ENCODE peak calls at places on chromosomes 11 and 22, in four cellular contexts. Q, M, I and K are unnamed samples. For H3K4me1, the result is how much of the 10 kb centered on the place peaks cover.

GRCh38 chr11:10898763-10899541 is 41.1 kb upstream of the ZBED5 start:
- DNase-seq in Q (no peak), M (no peak), I (peak), K (no peak)

GRCh38 chr22:31540966-31541365 is 44.6 kb downstream of the SFI1 start:
- DNase-seq in Q (no peak), M (no peak), I (no peak), K (no peak)

GRCh38 chr11:121024989-121025388 is 1.1 kb downstream of the TBCEL start:
- DNase-seq in Q (no peak), M (peak), I (no peak), K (peak)

GRCh38 chr11:70026012-70026411 is 52.1 kb upstream of the ANO1 start:
- DNase-seq in Q (no peak), M (no peak), I (no peak), K (no peak)

GRCh38 chr11:125457814-125458343 is 38.2 kb downstream of the FEZ1 start:
- DNase-seq in Q (no peak), M (peak), I (peak), K (peak)

GRCh38 chr22:46582281-46582811 is 37.8 kb upstream of the GRAMD4 start:
- DNase-seq in Q (no peak), M (no peak), I (no peak), K (no peak)

GRCh38 chr11:121482231-121483129 is 29.7 kb upstream of the SORL1-AS1 start:
- DNase-seq in Q (peak), M (no peak), I (no peak), K (no peak)

GRCh38 chr22:31917227-31917921 is 27.0 kb upstream of the YWHAH start:
- DNase-seq in Q (peak), M (no peak), I (no peak), K (no peak)

GRCh38 chr11:114087028-114087427 is 27.5 kb downstream of the ZBTB16 start:
- DNase-seq in Q (no peak), M (no peak), I (no peak), K (no peak)

GRCh38 chr11:101974255-101974654 is 57.9 kb upstream of the ANGPTL5 start:
- DNase-seq in Q (no peak), M (peak), I (no peak), K (no peak)

GRCh38 chr11:22792497-22792896 is 37.1 kb downstream of the SVIP start:
- DNase-seq in Q (no peak), M (peak), I (peak), K (no peak)

GRCh38 chr11:90722552-90723190 is 499.8 kb upstream of the CHORDC1 start:
- DNase-seq in Q (no peak), M (peak), I (no peak), K (no peak)

GRCh38 chr11:10856689-10857603 is 907 bp downstream of the ZBED5 start:
- DNase-seq in Q (peak), M (peak), I (peak), K (peak)

GRCh38 chr11:87421422-87421821 is 383.7 kb downstream of the TMEM135 start:
- DNase-seq in Q (peak), M (peak), I (peak), K (peak)

GRCh38 chr11:132746305-132746704 is 786.0 kb downstream of the OPCML start:
- DNase-seq in Q (no peak), M (no peak), I (no peak), K (no peak)

GRCh38 chr11:84780689-84781293 is 846.4 kb downstream of the DLG2 start:
- DNase-seq in Q (no peak), M (peak), I (no peak), K (peak)

GRCh38 chr11:134367781-134368180 is 36.0 kb downstream of the GLB1L2 start:
- DNase-seq in Q (no peak), M (no peak), I (no peak), K (no peak)

GRCh38 chr22:40951795-40952602 is 821 bp downstream of the RBX1 start:
- DNase-seq in Q (peak), M (no peak), I (no peak), K (peak)

GRCh38 chr11:2913776-2914474 is 15.3 kb downstream of the PHLDA2 start:
- DNase-seq in Q (no peak), M (no peak), I (no peak), K (no peak)

GRCh38 chr22:27780161-27780575 is 21.4 kb downstream of the MN1 start:
- DNase-seq in Q (no peak), M (no peak), I (no peak), K (peak)

GRCh38 chr11:57476883-57477506 is 16.7 kb downstream of the RTN4RL2 start:
- DNase-seq in Q (no peak), M (no peak), I (no peak), K (peak)

GRCh38 chr11:43681543-43681942 is 1.0 kb downstream of the HSD17B12 start:
- DNase-seq in Q (no peak), M (peak), I (no peak), K (peak)

GRCh38 chr22:25775501-25775900 is 33.5 kb downstream of the MYO18B start:
- DNase-seq in Q (no peak), M (no peak), I (no peak), K (peak)
- TF ChIP-seq JUNB in Q (no peak), M (no peak), I (no peak), K (no peak)

GRCh38 chr22:36068776-36069344 is 40.2 kb upstream of the RBFOX2 start:
- DNase-seq in Q (no peak), M (no peak), I (no peak), K (no peak)
- TF ChIP-seq POLR2AphosphoS5 in Q (no peak), M (no peak), I (no peak), K (no peak)

DNA sequence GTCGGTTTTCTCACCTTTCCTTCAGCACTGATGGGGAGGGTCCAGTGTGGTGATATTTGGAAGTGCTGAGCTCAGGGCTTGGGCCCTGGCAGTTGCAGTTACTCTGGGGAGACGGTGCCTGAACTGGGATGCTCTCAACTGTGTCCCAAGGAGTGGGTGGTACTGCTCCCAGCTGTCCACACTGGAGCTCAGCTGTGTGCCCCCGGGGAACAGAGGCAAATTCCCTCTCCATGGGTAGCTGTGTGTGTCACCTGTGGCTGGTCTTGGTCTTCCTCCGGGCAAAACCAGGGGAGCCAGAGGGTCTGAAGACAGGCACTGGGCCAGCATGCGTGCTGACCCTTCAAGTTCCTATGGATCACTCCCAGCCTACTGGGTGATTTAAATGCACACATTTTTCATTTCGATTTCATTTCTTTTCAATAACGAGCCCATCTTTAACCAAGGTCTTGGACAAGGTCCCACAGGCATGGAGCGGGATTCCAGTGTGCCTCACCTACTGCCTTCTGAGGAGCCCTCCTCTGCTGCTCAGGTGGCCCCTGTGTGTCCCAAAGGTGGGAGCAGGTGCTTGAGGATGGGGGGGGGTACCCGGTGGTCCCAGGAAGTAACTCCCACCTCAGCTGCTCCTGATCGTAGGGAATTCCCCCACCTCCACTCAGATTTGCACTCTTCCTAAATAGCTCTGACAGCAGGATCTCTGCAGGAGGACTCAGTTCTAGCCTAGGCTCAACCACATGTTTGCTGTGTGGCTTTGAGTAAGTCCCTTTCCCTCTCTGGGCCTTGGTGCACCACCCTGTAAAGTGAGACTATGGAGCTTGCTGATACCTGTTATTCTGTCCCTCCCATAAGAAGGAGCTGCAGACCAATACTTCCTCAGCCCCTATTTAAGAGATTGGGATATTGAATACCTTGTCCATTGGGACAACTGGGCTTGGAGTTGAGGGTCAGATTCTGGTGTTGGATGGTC is 16.8 kb downstream of the PRDM11 start:
- DNase-seq in Q (no peak), M (no peak), I (no peak), K (no peak)
- H3K4me1 ChIP-seq in Q (under half), M (under half), I (under half), K (under half)

DNA sequence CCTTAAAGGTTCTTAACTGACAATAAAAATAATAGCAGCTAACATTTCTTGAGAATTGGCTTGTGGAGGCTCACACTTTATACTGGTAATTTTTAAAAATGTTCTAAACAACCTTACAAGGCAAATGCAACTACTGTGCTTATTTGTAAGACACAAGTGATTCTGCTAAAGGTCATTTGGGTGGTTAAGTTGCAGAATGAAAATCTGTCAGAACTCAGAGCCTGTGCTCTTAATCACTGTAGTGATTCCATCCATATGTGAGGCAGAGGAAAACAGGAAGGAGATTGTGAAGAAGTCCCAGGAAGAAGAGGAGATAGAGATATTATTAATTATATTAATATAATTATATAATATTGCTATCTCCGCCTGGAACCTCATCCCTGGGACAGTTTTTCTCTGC is 59.0 kb upstream of the RRAS2 start:
- DNase-seq in Q (no peak), M (no peak), I (no peak), K (no peak)
- TF ChIP-seq JUNB in Q (no peak), M (no peak), I (no peak), K (no peak)